ENCODE peak calls at places on chromosomes 2 and 18, in four cellular contexts. One of them, this sample, is unnamed. For H3K4me1, the result is how much of the 10 kb centered on the place peaks cover.

GRCh38 chr2:225004531-225004930 is 37.7 kb downstream of the DOCK10 start:
- DNase-seq in aorta: no peak
- DNase-seq in tibial nerve: no peak
- DNase-seq in fibroblast of lung: peak
- DNase-seq in this sample: no peak

GRCh38 chr2:12006841-12007240 is 260.4 kb downstream of the LPIN1 start:
- DNase-seq in tibial nerve: no peak
- DNase-seq in fibroblast of lung: no peak
- DNase-seq in aorta: no peak
- DNase-seq in this sample: no peak

GRCh38 chr2:150531626-150532419 is 44.4 kb upstream of the RND3 start:
- DNase-seq in tibial nerve: no peak
- DNase-seq in fibroblast of lung: no peak
- DNase-seq in aorta: no peak
- DNase-seq in this sample: no peak

GRCh38 chr18:30192216-30192615 is 850.3 kb downstream of the DSC3 start:
- DNase-seq in tibial nerve: no peak
- DNase-seq in aorta: no peak
- DNase-seq in fibroblast of lung: no peak
- DNase-seq in this sample: no peak

GRCh38 chr2:107932986-107933385 is 53.3 kb upstream of the SLC5A7 start:
- DNase-seq in tibial nerve: no peak
- DNase-seq in aorta: no peak
- DNase-seq in fibroblast of lung: peak
- DNase-seq in this sample: no peak

GRCh38 chr2:120751553-120751952 is 15.9 kb downstream of the GLI2 start:
- DNase-seq in aorta: no peak
- DNase-seq in tibial nerve: no peak
- DNase-seq in fibroblast of lung: peak
- DNase-seq in this sample: no peak

GRCh38 chr2:75466708-75467311 is 93.9 kb downstream of the EVA1A start:
- DNase-seq in fibroblast of lung: peak
- DNase-seq in aorta: no peak
- DNase-seq in tibial nerve: no peak
- DNase-seq in this sample: peak

GRCh38 chr18:4636957-4637356 is 181.8 kb upstream of the DLGAP1 start:
- DNase-seq in fibroblast of lung: no peak
- DNase-seq in tibial nerve: no peak
- DNase-seq in aorta: no peak
- DNase-seq in this sample: no peak

GRCh38 chr2:205865794-205866490 is 183.6 kb downstream of the NRP2 start:
- DNase-seq in aorta: no peak
- DNase-seq in tibial nerve: no peak
- DNase-seq in fibroblast of lung: no peak
- DNase-seq in this sample: no peak

GRCh38 chr2:120533625-120534024 is 187.7 kb downstream of the INHBB start:
- DNase-seq in fibroblast of lung: no peak
- DNase-seq in aorta: no peak
- DNase-seq in tibial nerve: no peak
- DNase-seq in this sample: no peak

GRCh38 chr2:165348441-165348840 is 109.2 kb downstream of the SCN2A start:
- DNase-seq in fibroblast of lung: peak
- DNase-seq in aorta: no peak
- DNase-seq in tibial nerve: no peak
- DNase-seq in this sample: no peak

GRCh38 chr2:156333951-156334495 is 1.5 kb upstream of the NR4A2 start:
- DNase-seq in fibroblast of lung: no peak
- DNase-seq in tibial nerve: no peak
- DNase-seq in aorta: peak
- DNase-seq in this sample: peak

GRCh38 chr18:33440011-33440383 is 524 bp downstream of the CCDC178 start:
- DNase-seq in tibial nerve: peak
- DNase-seq in aorta: peak
- DNase-seq in fibroblast of lung: peak
- DNase-seq in this sample: no peak

GRCh38 chr2:2147024-2147900 is 183.8 kb downstream of the MYT1L start:
- DNase-seq in tibial nerve: no peak
- DNase-seq in aorta: no peak
- DNase-seq in fibroblast of lung: no peak
- DNase-seq in this sample: no peak

GRCh38 chr2:157592983-157593382 is 35.7 kb downstream of the ACVR1C start:
- DNase-seq in tibial nerve: no peak
- DNase-seq in aorta: no peak
- DNase-seq in fibroblast of lung: peak
- DNase-seq in this sample: no peak

GRCh38 chr2:234291765-234292204 is 205.1 kb downstream of the ARL4C start:
- DNase-seq in fibroblast of lung: peak
- DNase-seq in tibial nerve: no peak
- DNase-seq in aorta: peak
- DNase-seq in this sample: no peak

GRCh38 chr18:77062518-77063003 is 70.0 kb downstream of the MBP start:
- DNase-seq in tibial nerve: no peak
- DNase-seq in aorta: no peak
- DNase-seq in fibroblast of lung: peak
- DNase-seq in this sample: peak

GRCh38 chr18:77059294-77059916 is 73.2 kb downstream of the MBP start:
- DNase-seq in aorta: no peak
- DNase-seq in tibial nerve: peak
- DNase-seq in fibroblast of lung: peak
- DNase-seq in this sample: no peak

GRCh38 chr18:77061946-77062517 is 70.6 kb downstream of the MBP start:
- DNase-seq in aorta: peak
- DNase-seq in tibial nerve: no peak
- DNase-seq in fibroblast of lung: no peak
- DNase-seq in this sample: no peak

GRCh38 chr18:77063256-77063655 is 69.3 kb downstream of the MBP start:
- DNase-seq in aorta: peak
- DNase-seq in tibial nerve: no peak
- DNase-seq in fibroblast of lung: peak
- DNase-seq in this sample: no peak

DNA sequence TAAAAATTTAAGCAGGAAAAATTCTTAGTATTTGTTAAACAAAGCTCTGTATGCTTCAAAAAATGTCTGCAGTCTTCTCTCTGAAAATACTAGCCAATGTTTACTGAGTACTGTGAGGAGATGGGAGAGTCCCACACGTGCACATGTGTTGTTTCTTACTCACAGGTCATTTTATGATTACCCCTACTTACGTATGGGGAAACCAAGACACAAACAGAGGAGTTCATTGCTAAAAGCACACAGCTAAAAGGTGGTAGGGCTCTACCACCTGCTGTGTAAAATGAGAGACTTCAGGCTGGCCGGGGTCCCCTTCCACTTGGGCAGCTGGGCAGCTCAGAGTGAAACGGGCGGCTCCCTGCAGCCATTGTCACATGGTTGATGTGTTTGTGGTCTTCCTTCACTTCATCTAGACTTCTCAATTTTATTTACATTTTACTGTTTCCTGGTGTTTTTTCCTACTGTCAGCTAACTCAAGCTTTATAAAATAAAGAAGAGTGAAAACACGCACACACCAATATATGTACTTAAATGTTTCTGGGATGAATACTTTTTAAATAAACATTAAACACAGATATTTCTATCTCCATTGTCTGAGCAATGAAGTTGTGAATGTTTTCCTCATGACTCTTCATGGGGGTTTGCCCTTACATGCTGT is 71.2 kb downstream of the MBP start:
- DNase-seq in fibroblast of lung: peak
- DNase-seq in aorta: no peak
- DNase-seq in tibial nerve: no peak
- DNase-seq in this sample: no peak
- H3K4me1 ChIP-seq in fibroblast of lung: under half
- H3K4me1 ChIP-seq in aorta: under half
- H3K4me1 ChIP-seq in tibial nerve: under half
- H3K4me1 ChIP-seq in this sample: half or more

GRCh38 chr2:237727363-237727762 is 71.2 kb upstream of the RBM44 start:
- DNase-seq in tibial nerve: no peak
- DNase-seq in fibroblast of lung: no peak
- DNase-seq in aorta: no peak
- DNase-seq in this sample: no peak

GRCh38 chr2:237723613-237724012 is 75.0 kb upstream of the RBM44 start:
- DNase-seq in tibial nerve: no peak
- DNase-seq in aorta: no peak
- DNase-seq in fibroblast of lung: peak
- DNase-seq in this sample: no peak

GRCh38 chr2:237726401-237726830 is 72.2 kb upstream of the RBM44 start:
- DNase-seq in aorta: no peak
- DNase-seq in fibroblast of lung: peak
- DNase-seq in tibial nerve: no peak
- DNase-seq in this sample: no peak

GRCh38 chr2:237724811-237725478 is 73.6 kb upstream of the RBM44 start:
- DNase-seq in aorta: no peak
- DNase-seq in tibial nerve: no peak
- DNase-seq in fibroblast of lung: no peak
- DNase-seq in this sample: no peak

GRCh38 chr2:237725661-237726060 is 72.9 kb upstream of the RBM44 start:
- DNase-seq in aorta: no peak
- DNase-seq in fibroblast of lung: peak
- DNase-seq in tibial nerve: no peak
- DNase-seq in this sample: no peak
- H3K4me1 ChIP-seq in aorta: under half
- H3K4me1 ChIP-seq in fibroblast of lung: under half
- H3K4me1 ChIP-seq in tibial nerve: half or more
- H3K4me1 ChIP-seq in this sample: under half

DNA sequence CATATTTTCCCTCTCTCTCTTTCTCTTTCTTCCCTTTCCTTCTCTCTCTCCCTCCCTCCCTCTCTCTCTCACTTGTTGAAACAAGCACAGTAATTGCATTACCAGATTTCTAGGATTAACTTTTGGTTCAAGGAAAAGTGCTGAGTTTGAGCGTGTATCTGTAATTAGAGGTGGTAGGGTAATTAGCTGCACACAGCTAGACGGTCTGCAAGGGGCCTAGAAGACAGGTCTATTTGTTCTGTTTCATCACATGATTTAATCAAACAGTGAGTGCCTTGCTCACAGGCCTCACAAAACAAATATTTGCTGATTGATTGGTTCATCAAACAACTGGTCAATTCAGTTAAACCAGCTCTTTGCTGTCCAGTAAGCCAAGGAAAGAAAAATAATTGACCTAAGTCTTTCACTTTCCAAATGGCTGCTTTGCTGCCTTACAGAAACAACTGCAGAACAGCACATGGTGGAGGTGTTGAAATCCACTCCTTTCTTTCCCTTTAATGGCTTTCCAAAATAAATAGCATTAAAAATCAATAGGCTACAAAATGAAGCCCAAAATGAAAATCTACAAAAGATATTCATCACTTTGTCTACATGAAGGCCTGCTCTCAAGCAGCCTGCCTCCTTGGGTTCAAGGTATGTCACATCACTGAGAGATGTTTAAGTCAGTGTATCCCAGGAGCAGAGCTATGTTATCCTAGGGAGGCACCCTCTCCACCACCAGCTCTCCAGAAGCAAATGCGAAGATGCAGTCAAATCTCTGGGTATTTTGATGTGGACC is 264.3 kb upstream of the SIX2 start:
- DNase-seq in tibial nerve: no peak
- DNase-seq in aorta: no peak
- DNase-seq in fibroblast of lung: no peak
- DNase-seq in this sample: no peak
- H3K4me1 ChIP-seq in tibial nerve: under half
- H3K4me1 ChIP-seq in aorta: under half
- H3K4me1 ChIP-seq in fibroblast of lung: under half
- H3K4me1 ChIP-seq in this sample: under half

DNA sequence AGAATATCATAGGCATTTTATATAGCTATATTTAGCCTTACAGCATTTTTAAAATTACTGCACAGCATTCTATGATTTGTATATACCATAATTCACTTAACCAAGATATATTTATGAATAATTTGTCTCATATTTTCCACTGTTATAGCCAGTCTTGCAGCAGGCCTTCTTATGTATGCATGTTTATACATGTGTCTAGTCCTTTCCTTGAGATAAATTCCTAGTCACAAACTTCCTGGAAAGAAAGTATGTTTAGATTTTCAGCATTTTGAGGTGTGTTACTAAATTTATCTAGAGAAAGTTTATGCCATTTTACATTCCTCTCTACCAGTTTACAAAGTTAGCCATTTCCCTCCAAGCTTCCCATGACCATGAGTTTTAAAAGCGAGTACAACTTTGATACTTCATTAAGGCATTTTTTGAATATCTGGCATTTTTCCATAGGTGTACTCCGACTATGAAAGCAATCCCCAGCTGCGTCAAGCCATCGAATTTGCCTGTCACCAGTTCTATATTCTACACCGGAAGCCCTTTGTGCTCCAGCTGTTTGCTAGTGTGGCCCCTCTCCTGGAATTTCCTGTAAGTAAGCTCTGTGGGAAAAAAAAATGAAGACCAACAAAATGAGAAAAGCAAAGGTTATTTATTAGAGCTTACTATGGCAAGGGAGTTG is 59.4 kb upstream of the RPE start:
- DNase-seq in tibial nerve: no peak
- DNase-seq in fibroblast of lung: no peak
- DNase-seq in aorta: no peak
- DNase-seq in this sample: no peak
- H3K4me1 ChIP-seq in tibial nerve: under half
- H3K4me1 ChIP-seq in fibroblast of lung: under half
- H3K4me1 ChIP-seq in aorta: under half
- H3K4me1 ChIP-seq in this sample: under half

GRCh38 chr18:42201137-42201536 is 246.1 kb downstream of the PIK3C3 start:
- DNase-seq in fibroblast of lung: no peak
- DNase-seq in aorta: no peak
- DNase-seq in tibial nerve: no peak
- DNase-seq in this sample: no peak

GRCh38 chr18:42192251-42193248 is 237.5 kb downstream of the PIK3C3 start:
- DNase-seq in fibroblast of lung: peak
- DNase-seq in aorta: no peak
- DNase-seq in tibial nerve: no peak
- DNase-seq in this sample: no peak

GRCh38 chr18:42196651-42197050 is 241.6 kb downstream of the PIK3C3 start:
- DNase-seq in tibial nerve: no peak
- DNase-seq in fibroblast of lung: no peak
- DNase-seq in aorta: no peak
- DNase-seq in this sample: no peak
- H3K4me1 ChIP-seq in tibial nerve: under half
- H3K4me1 ChIP-seq in fibroblast of lung: under half
- H3K4me1 ChIP-seq in aorta: under half
- H3K4me1 ChIP-seq in this sample: under half

DNA sequence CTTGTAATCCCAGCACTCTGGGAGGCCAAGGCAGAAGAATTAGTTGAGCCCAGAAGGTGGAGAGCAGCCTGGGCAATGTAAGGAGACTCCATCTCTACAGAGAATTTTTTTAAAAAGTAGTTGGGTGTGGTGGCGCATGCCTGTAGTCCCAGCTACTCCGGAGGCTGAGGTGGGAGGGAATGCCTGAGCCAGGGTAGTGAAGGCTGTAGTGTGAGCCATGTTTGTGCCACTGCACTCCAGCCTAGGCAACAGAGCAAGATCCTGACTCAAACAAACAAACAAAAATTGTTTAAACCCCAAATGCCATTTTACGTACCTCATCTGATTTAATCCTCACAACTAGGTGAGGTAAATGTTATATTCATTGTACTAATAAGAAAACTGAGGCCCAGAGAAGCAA is 38.2 kb downstream of the LPIN2 start:
- DNase-seq in fibroblast of lung: no peak
- DNase-seq in aorta: no peak
- DNase-seq in tibial nerve: no peak
- DNase-seq in this sample: no peak
- H3K4me1 ChIP-seq in fibroblast of lung: under half
- H3K4me1 ChIP-seq in aorta: under half
- H3K4me1 ChIP-seq in tibial nerve: half or more
- H3K4me1 ChIP-seq in this sample: half or more